ENCODE peak calls at places on chromosomes 5 and 9, in five cellular contexts. One of them, this sample, is unnamed. For H3K4me1, the result is how much of the 10 kb centered on the place peaks cover.

GRCh38 chr9:88748566-88749238 is 213.7 kb downstream of the NXNL2 start:
- DNase-seq in HCT116: no peak
- DNase-seq in breast epithelium: no peak
- DNase-seq in heart left ventricle: peak
- DNase-seq in A549: no peak
- DNase-seq in this sample: no peak

GRCh38 chr9:130217838-130218237 is 45.6 kb downstream of the NCS1 start:
- DNase-seq in HCT116: no peak
- DNase-seq in breast epithelium: no peak
- DNase-seq in heart left ventricle: no peak
- DNase-seq in A549: no peak
- DNase-seq in this sample: no peak

GRCh38 chr9:93601063-93601462 is 24.7 kb downstream of the PHF2 start:
- DNase-seq in HCT116: no peak
- DNase-seq in breast epithelium: no peak
- DNase-seq in heart left ventricle: no peak
- DNase-seq in A549: no peak
- DNase-seq in this sample: no peak

GRCh38 chr9:70031141-70031545 is 12.5 kb upstream of the MAMDC2 start:
- DNase-seq in HCT116: peak
- DNase-seq in breast epithelium: no peak
- DNase-seq in heart left ventricle: no peak
- DNase-seq in A549: no peak
- DNase-seq in this sample: peak

GRCh38 chr5:138824924-138825863 is 49.9 kb downstream of the LRRTM2 start:
- DNase-seq in HCT116: no peak
- DNase-seq in breast epithelium: no peak
- DNase-seq in heart left ventricle: no peak
- DNase-seq in A549: peak
- DNase-seq in this sample: peak

GRCh38 chr9:68533678-68534077 is 7.0 kb downstream of the TMEM252 start:
- DNase-seq in HCT116: no peak
- DNase-seq in breast epithelium: no peak
- DNase-seq in heart left ventricle: no peak
- DNase-seq in A549: no peak
- DNase-seq in this sample: no peak

GRCh38 chr9:136228107-136228875 is 17.3 kb downstream of the QSOX2 start:
- DNase-seq in HCT116: peak
- DNase-seq in breast epithelium: no peak
- DNase-seq in heart left ventricle: no peak
- DNase-seq in A549: peak
- DNase-seq in this sample: peak

GRCh38 chr9:131837316-131837715 is 97.4 kb upstream of the RAPGEF1 start:
- DNase-seq in HCT116: no peak
- DNase-seq in breast epithelium: no peak
- DNase-seq in heart left ventricle: peak
- DNase-seq in A549: peak
- DNase-seq in this sample: no peak

GRCh38 chr5:11214851-11215250 is 453.8 kb upstream of the DAP start:
- DNase-seq in HCT116: no peak
- DNase-seq in breast epithelium: no peak
- DNase-seq in heart left ventricle: no peak
- DNase-seq in A549: no peak
- DNase-seq in this sample: no peak

GRCh38 chr9:98117984-98118639 is 910 bp downstream of the TRIM14 start:
- DNase-seq in HCT116: peak
- DNase-seq in breast epithelium: no peak
- DNase-seq in heart left ventricle: no peak
- DNase-seq in A549: peak
- DNase-seq in this sample: no peak

GRCh38 chr5:142395334-142395733 is 70.5 kb upstream of the SPRY4 start:
- DNase-seq in HCT116: no peak
- DNase-seq in breast epithelium: no peak
- DNase-seq in heart left ventricle: no peak
- DNase-seq in A549: no peak
- DNase-seq in this sample: no peak

GRCh38 chr5:126263567-126264173 is 159.5 kb upstream of the GRAMD2B start:
- DNase-seq in HCT116: no peak
- DNase-seq in breast epithelium: no peak
- DNase-seq in heart left ventricle: no peak
- DNase-seq in A549: no peak
- DNase-seq in this sample: no peak

GRCh38 chr9:132049323-132049882 is 30.3 kb downstream of the MED27 start:
- DNase-seq in HCT116: no peak
- DNase-seq in breast epithelium: no peak
- DNase-seq in heart left ventricle: peak
- DNase-seq in A549: no peak
- DNase-seq in this sample: no peak

GRCh38 chr5:150783422-150783928 is 4.9 kb downstream of the SMIM3 start:
- DNase-seq in HCT116: peak
- DNase-seq in breast epithelium: peak
- DNase-seq in heart left ventricle: peak
- DNase-seq in A549: no peak
- DNase-seq in this sample: peak

GRCh38 chr9:15510789-15511575 is at the start of gene PSIP1:
- DNase-seq in HCT116: peak
- DNase-seq in breast epithelium: peak
- DNase-seq in heart left ventricle: peak
- DNase-seq in A549: peak
- DNase-seq in this sample: peak
- TF ChIP-seq POLR2A in HCT116: peak
- TF ChIP-seq POLR2A in breast epithelium: no peak
- TF ChIP-seq POLR2A in heart left ventricle: peak
- TF ChIP-seq POLR2A in A549: peak
- TF ChIP-seq POLR2A in this sample: peak

GRCh38 chr9:20511680-20512079 is 110.6 kb downstream of the MLLT3 start:
- DNase-seq in HCT116: no peak
- DNase-seq in breast epithelium: no peak
- DNase-seq in heart left ventricle: no peak
- DNase-seq in A549: peak
- DNase-seq in this sample: no peak
- H3K4me1 ChIP-seq in HCT116: under half
- H3K4me1 ChIP-seq in breast epithelium: under half
- H3K4me1 ChIP-seq in heart left ventricle: half or more
- H3K4me1 ChIP-seq in A549: under half
- H3K4me1 ChIP-seq in this sample: under half

GRCh38 chr5:16663848-16664247 is 47.1 kb upstream of the RETREG1 start:
- DNase-seq in HCT116: no peak
- DNase-seq in breast epithelium: no peak
- DNase-seq in heart left ventricle: no peak
- DNase-seq in A549: no peak
- DNase-seq in this sample: no peak
- TF ChIP-seq POLR2A in HCT116: no peak
- TF ChIP-seq POLR2A in breast epithelium: no peak
- TF ChIP-seq POLR2A in heart left ventricle: no peak
- TF ChIP-seq POLR2A in A549: no peak
- TF ChIP-seq POLR2A in this sample: no peak

GRCh38 chr5:173828952-173829351 is 59.2 kb upstream of the CPEB4 start:
- DNase-seq in HCT116: no peak
- DNase-seq in breast epithelium: no peak
- DNase-seq in heart left ventricle: no peak
- DNase-seq in A549: no peak
- DNase-seq in this sample: no peak
- H3K4me1 ChIP-seq in HCT116: under half
- H3K4me1 ChIP-seq in breast epithelium: under half
- H3K4me1 ChIP-seq in heart left ventricle: under half
- H3K4me1 ChIP-seq in A549: under half
- H3K4me1 ChIP-seq in this sample: under half

DNA sequence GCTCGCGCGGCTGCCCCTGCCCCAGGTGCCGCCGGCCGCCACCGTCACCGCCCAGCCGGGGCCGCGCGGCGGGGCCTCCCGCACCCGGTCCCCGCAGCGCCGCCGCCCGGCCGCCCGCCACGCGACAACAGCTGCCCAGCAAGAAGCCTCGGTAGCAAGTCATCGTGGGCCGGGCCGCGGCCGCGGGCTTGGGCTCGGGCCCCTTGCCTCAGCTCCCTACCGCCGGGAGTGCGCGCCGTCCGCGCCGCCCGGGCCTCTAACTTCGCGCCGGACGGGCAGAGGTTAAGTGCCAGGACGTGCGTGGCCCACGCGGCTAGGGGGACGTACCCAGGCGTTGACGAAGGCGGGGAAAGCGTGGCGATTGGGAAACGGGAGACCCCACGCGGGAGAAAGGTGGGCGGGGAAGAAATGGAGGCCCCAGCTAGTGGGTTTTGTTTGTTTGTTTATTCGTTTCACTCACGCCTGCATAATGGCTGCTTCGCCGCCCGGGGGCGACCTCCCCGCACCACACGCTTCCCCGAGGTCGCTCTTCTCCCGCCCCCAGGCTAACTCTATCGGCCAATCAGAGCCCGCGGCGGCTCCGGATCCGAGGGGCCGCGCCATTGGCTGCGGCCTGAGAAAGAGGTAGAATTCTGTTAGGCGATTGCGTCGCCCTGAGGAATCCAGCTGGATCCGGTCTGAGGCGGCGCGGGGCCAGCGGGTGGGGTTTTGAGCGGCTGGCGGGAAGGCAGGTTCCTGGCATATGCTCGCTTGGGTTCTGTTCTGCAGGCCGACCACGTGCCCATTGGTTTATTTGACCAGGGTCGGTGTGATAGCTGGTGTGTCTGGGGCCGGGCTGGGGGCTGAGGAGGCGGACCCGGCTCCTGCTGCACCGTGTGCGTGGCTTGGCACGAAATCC is at the start of gene NADK2:
- DNase-seq in HCT116: peak
- DNase-seq in breast epithelium: peak
- DNase-seq in heart left ventricle: peak
- DNase-seq in A549: peak
- DNase-seq in this sample: peak
- TF ChIP-seq POLR2A in HCT116: peak
- TF ChIP-seq POLR2A in breast epithelium: peak
- TF ChIP-seq POLR2A in heart left ventricle: peak
- TF ChIP-seq POLR2A in A549: peak
- TF ChIP-seq POLR2A in this sample: peak

DNA sequence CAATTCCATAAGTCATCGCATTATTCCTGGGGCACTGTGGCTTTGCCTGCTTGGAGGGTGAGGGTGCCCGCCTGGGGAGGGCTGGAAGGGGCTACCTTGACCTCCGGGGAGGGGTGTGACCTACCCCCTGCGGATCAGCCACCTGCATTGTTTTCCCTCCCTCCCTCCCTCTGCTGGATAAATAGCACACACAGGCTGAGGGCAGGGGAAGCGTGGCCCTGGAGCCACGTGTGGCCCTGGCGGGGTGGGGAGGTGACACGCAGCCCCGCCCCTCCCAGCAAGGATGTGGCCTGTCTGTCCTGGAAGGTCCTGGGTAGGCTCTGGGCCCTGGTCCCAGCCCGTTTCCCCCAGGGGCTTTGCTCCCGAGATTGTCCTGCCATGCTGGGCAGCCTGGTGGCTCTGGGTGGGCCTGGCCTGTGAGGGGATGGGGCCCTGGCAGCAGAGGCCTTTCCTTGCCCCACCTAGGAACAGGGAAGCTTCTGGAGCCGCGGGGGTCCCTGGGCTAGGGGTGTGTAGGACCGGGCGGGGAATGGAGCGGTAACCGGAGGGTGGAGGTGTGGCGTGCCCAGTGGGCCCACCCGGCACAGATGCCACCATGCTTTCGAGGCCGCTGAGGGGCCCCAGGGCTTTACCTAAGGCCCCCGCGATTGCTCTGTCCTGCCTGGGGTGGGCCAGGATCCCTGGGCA is 33.4 kb downstream of the RXRA start:
- DNase-seq in HCT116: no peak
- DNase-seq in breast epithelium: no peak
- DNase-seq in heart left ventricle: no peak
- DNase-seq in A549: no peak
- DNase-seq in this sample: no peak
- H3K4me1 ChIP-seq in HCT116: under half
- H3K4me1 ChIP-seq in breast epithelium: half or more
- H3K4me1 ChIP-seq in heart left ventricle: half or more
- H3K4me1 ChIP-seq in A549: under half
- H3K4me1 ChIP-seq in this sample: under half

DNA sequence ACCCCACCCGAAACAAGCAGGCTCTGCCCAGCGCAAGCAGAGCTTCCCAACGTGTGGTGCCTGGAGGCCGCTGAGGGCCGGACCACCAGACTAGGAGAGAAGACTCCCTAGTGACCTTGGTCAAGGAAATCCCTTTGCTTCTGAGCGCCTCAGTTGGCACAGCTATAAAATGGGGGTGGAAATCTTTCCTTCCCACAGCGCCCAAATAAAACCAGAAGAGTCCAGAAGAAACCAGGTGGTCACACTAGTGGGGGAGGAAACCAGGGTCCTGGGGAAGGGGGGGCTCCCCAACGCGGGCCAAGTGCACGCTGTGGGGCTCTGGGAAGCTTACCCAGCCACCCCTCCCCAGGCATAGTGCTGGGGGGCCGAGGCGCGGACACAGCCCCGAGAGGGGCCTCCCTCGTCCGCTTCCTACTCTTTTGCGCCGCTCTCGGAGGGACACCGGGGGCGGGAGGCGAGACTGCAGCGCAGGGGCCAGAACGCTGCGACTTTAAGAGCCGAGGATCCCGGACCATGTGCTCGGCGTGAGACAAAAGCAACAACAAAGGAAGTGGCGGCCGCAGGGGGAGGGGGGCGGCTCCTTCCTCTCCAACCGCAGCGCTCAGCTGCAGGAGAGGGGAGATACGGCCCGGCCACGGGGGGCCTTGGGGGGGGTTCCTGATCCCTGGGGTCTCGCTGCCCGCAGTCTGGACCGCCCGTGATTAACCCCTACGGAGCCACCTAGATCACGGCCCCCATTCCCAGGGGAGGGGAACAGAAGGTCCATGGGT is 885 bp downstream of the RNF44 start:
- DNase-seq in HCT116: no peak
- DNase-seq in breast epithelium: peak
- DNase-seq in heart left ventricle: peak
- DNase-seq in A549: peak
- DNase-seq in this sample: peak
- TF ChIP-seq POLR2A in HCT116: no peak
- TF ChIP-seq POLR2A in breast epithelium: no peak
- TF ChIP-seq POLR2A in heart left ventricle: no peak
- TF ChIP-seq POLR2A in A549: no peak
- TF ChIP-seq POLR2A in this sample: peak

DNA sequence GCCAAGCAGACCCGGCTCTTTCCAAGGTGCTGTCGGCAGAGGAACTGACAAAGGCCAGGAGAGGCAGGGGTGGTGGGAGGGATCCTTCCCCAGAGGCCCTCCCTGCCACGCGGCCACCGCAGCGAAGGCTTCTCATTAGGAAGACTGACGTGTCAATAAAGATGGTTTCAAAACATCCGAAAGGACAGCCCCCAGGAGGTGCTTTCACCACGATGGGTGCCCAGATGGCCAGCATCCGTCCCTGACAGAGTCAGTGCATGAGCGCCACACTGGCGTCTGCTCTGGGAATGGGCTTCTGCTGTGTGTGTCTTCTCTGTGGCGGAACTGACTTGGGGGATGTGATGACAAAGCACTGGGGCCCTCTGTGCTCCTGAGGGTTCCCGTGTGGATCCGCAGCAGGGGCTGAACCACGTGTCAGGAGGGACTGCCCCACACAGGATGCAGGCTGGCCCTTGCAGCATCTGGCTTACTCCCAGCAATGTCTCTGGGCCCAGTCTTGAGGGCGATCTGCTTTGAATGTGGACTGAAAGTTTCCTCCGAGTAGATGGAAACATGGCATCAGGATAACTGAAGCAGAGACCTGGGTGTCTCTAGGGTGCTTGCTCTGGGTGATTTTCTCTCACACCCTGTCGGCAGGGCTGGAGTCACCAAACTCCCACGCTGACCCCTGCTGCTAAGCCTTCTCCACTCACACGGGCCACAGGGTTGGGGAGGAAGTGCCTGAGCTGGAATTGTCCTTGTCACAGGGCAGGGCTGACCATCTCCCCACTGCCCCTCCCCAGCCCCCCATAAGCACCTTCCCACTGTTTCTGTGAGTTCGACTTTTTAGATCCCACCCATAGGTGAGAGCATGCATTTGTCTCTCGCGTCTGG is 213.2 kb downstream of the FANCC start:
- DNase-seq in HCT116: no peak
- DNase-seq in breast epithelium: no peak
- DNase-seq in heart left ventricle: peak
- DNase-seq in A549: no peak
- DNase-seq in this sample: no peak
- H3K4me1 ChIP-seq in HCT116: under half
- H3K4me1 ChIP-seq in breast epithelium: under half
- H3K4me1 ChIP-seq in heart left ventricle: half or more
- H3K4me1 ChIP-seq in A549: under half
- H3K4me1 ChIP-seq in this sample: under half

This sample was measured in endothelial cell of umbilical vein.